ENCODE peak calls at places on chromosomes 3 and 15, in ten cellular contexts. K, S, M, E, J, I, R, X, C and Y are unnamed samples.

GRCh38 chr15:47887181-47887580 is 169.9 kb downstream of the SEMA6D start:
- DNase-seq in K (no peak), S (no peak), M (no peak), E (no peak), J (no peak), I (no peak), R (no peak), X (peak; percentile 14), C (no peak), Y (no peak)

GRCh38 chr15:71410347-71410746 is 295.1 kb downstream of the THSD4 start:
- DNase-seq in K (no peak), S (no peak), M (no peak), E (no peak), J (no peak), I (no peak), R (no peak), X (no peak), C (no peak), Y (no peak)

GRCh38 chr3:136960838-136961836 is 3.4 kb downstream of the IL20RB start:
- DNase-seq in K (no peak), S (no peak), M (no peak), E (no peak), J (no peak), I (no peak), R (no peak), X (no peak), C (no peak), Y (no peak)

GRCh38 chr3:53161345-53161819 is 373 bp downstream of the PRKCD start:
- DNase-seq in K (no peak), S (peak; percentile 35), M (peak; percentile 65), E (no peak), J (no peak), I (peak; percentile 54), R (no peak), X (no peak), C (no peak), Y (peak; percentile 36)

GRCh38 chr15:74218172-74218885 is 15.7 kb upstream of the STRA6 start:
- DNase-seq in K (no peak), S (no peak), M (no peak), E (no peak), J (no peak), I (no peak), R (no peak), X (no peak), C (no peak), Y (no peak)

GRCh38 chr15:90588427-90588826 is 58.7 kb downstream of the CRTC3 start:
- DNase-seq in K (no peak), S (no peak), M (no peak), E (no peak), J (no peak), I (no peak), R (no peak), X (no peak), C (no peak), Y (no peak)

GRCh38 chr3:37093481-37093880 is 80.9 kb downstream of the LRRFIP2 start:
- DNase-seq in K (no peak), S (no peak), M (no peak), E (no peak), J (no peak), I (no peak), R (no peak), X (no peak), C (no peak), Y (no peak)

GRCh38 chr3:8869613-8870012 is 93.7 kb downstream of the RAD18 start:
- DNase-seq in K (no peak), S (no peak), M (no peak), E (no peak), J (no peak), I (no peak), R (no peak), X (no peak), C (no peak), Y (peak; percentile 83)

GRCh38 chr15:33506781-33507180 is 196.0 kb downstream of the RYR3 start:
- DNase-seq in K (no peak), S (no peak), M (no peak), E (no peak), J (no peak), I (no peak), R (no peak), X (no peak), C (no peak), Y (no peak)

GRCh38 chr3:196063456-196063855 is 18.4 kb downstream of the TFRC start:
- DNase-seq in K (no peak), S (no peak), M (no peak), E (no peak), J (no peak), I (no peak), R (no peak), X (no peak), C (no peak), Y (no peak)

GRCh38 chr15:67187351-67187854 is 67.1 kb downstream of the AAGAB start:
- DNase-seq in K (no peak), S (no peak), M (peak; percentile 63), E (no peak), J (no peak), I (no peak), R (no peak), X (no peak), C (no peak), Y (no peak)

GRCh38 chr3:37811625-37812356 is 49.9 kb upstream of the CTDSPL start:
- DNase-seq in K (no peak), S (no peak), M (no peak), E (no peak), J (peak; percentile 35), I (no peak), R (no peak), X (no peak), C (no peak), Y (peak; percentile 9)

GRCh38 chr15:88905576-88905975 is 7.6 kb downstream of the MFGE8 start:
- DNase-seq in K (no peak), S (no peak), M (no peak), E (no peak), J (no peak), I (no peak), R (no peak), X (no peak), C (no peak), Y (no peak)

GRCh38 chr15:88904257-88904807 is 8.8 kb downstream of the MFGE8 start:
- DNase-seq in K (no peak), S (no peak), M (no peak), E (no peak), J (no peak), I (no peak), R (no peak), X (no peak), C (no peak), Y (no peak)

GRCh38 chr15:88906130-88906529 is 7.0 kb downstream of the MFGE8 start:
- DNase-seq in K (no peak), S (no peak), M (no peak), E (no peak), J (no peak), I (no peak), R (no peak), X (no peak), C (no peak), Y (no peak)

GRCh38 chr15:88906551-88906950 is 6.6 kb downstream of the MFGE8 start:
- DNase-seq in K (no peak), S (no peak), M (no peak), E (no peak), J (no peak), I (no peak), R (no peak), X (no peak), C (no peak), Y (no peak)

DNA sequence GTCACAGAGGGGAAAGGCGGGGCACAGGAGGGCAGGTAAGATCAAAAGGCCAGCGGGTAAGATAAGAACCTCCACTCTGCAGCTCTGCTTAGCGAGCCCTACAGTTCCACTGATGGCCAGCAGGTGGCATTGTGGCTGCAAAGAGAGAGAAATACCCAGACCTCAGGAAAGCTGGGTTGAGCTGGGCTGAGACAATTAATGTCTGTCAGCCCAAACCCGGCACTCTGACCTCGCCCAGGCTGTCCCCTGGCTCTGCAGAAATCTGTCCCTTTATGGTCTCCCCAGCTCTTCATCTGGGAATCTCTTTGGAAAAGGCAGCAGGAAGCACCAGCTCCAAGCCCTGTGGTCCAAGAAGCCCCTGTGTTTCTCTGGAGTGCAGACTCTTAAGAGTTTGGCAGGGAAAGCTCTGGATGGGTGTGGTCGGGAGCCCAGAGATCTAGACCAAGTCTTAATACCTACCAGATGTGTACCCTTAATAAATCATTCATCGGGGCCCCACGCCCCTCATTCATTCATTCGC is 8.3 kb downstream of the MFGE8 start:
- DNase-seq in K (peak; percentile 81), S (peak; percentile 84), M (peak; percentile 91), E (peak; percentile 85), J (peak; percentile 97), I (peak; percentile 86), R (peak; percentile 92), X (peak; percentile 82), C (peak; percentile 81), Y (peak; percentile 83)
- H3K36me3 ChIP-seq in K (no peaks in the 10 kb centered on the region), S (no peaks in the 10 kb centered on the region), M (peaks cover 9% of the 10 kb centered on the region), E (no peaks in the 10 kb centered on the region), J (peaks cover 79% of the 10 kb centered on the region), I (peaks cover 30% of the 10 kb centered on the region), R (no peaks in the 10 kb centered on the region), X (peaks cover 3% of the 10 kb centered on the region), C (peaks cover 88% of the 10 kb centered on the region), Y (peaks cover 83% of the 10 kb centered on the region)

DNA sequence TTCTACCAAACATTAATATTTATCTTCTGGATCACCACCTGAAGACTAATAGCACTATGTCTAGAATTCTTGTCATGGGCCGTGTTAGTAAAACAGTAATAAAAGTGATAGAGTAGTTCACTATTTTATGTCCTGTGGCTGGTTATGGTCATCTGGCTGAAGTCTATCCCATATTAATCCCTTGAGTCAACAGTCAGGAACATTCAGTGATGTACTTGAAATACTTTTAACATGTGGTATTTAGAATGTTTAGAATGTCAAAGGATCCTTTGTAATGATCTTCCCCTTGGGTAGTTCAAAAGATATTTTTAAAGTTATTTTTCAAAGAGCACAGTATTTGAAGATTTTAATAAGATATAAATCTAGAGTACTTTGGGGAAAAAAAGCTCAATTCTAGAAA is 117.0 kb downstream of the MBNL1 start:
- DNase-seq in K (no peak), S (no peak), M (no peak), E (no peak), J (no peak), I (no peak), R (no peak), X (no peak), C (no peak), Y (no peak)
- H3K4me3 ChIP-seq in K (no peak overlapping the region), S (no peak overlapping the region), M (peak overlapping the region; percentile 61), E (no peak overlapping the region), J (no peak overlapping the region), I (no peak overlapping the region), R (no peak overlapping the region), X (no peak overlapping the region), C (no peak overlapping the region), Y (no peak overlapping the region)

GRCh38 chr15:84822774-84823579 is 5.8 kb downstream of the ALPK3 start:
- DNase-seq in K (no peak), S (peak; percentile 38), M (no peak), E (no peak), J (no peak), I (no peak), R (no peak), X (no peak), C (no peak), Y (no peak)
- H3K4me1 ChIP-seq in K (no peaks in the 10 kb centered on the region), S (no peaks in the 10 kb centered on the region), M (peaks cover 94% of the 10 kb centered on the region), E (peaks cover 9% of the 10 kb centered on the region), J (peaks cover 17% of the 10 kb centered on the region), I (peaks cover 94% of the 10 kb centered on the region), R (peaks cover 4% of the 10 kb centered on the region), X (peaks cover 13% of the 10 kb centered on the region), C (peaks cover 21% of the 10 kb centered on the region), Y (peaks cover 9% of the 10 kb centered on the region)

DNA sequence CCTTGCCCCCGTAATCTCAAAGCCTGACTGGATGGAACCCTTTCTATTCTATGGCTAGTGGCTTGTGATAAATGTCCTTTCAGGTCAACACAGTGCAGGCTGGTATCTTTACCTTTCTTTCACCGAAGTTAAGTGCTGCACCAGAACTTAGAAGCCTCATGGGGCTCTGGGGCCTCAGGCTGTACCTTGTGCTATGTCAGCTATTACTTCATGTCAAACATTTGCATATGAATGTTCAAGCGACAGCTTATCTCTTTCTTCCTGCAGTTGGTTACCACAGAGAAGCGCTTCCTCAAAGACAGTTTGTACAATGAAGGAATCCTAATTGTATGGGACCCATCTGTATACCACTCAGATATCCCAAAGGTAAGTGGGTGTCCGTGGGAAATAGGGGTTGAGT is 66.7 kb downstream of the RPL39L start:
- DNase-seq in K (no peak), S (no peak), M (no peak), E (no peak), J (no peak), I (no peak), R (no peak), X (peak; percentile 56), C (peak; percentile 43), Y (no peak)
- H3K36me3 ChIP-seq in K (peaks cover 70% of the 10 kb centered on the region), S (no peaks in the 10 kb centered on the region), M (no peaks in the 10 kb centered on the region), E (no peaks in the 10 kb centered on the region), J (peaks cover 77% of the 10 kb centered on the region), I (peaks cover 36% of the 10 kb centered on the region), R (peaks cover 70% of the 10 kb centered on the region), X (peaks cover 38% of the 10 kb centered on the region), C (peaks cover 45% of the 10 kb centered on the region), Y (no peaks in the 10 kb centered on the region)